ENCODE peak calls at places on chromosomes 5 and 9, in four cellular contexts. U is prostate gland, Z is ascending aorta, V is breast epithelium. E is an unnamed sample.

GRCh38 chr5:9596256-9596655 is 33.9 kb downstream of the TAS2R1 start:
- DNase-seq in U (no peak), Z (no peak), V (no peak), E (no peak)

GRCh38 chr5:124411089-124411488 is 335.4 kb downstream of the ZNF608 start:
- DNase-seq in U (no peak), Z (no peak), V (no peak), E (no peak)

GRCh38 chr5:164296603-164297080 is 791.2 kb downstream of the MAT2B start:
- DNase-seq in U (no peak), Z (no peak), V (no peak), E (no peak)

GRCh38 chr5:96680759-96681158 is 18.6 kb downstream of the CAST start:
- DNase-seq in U (no peak), Z (no peak), V (no peak), E (no peak)

GRCh38 chr9:71729816-71730526 is 38.3 kb downstream of the CEMIP2 start:
- DNase-seq in U (no peak), Z (no peak), V (no peak), E (no peak)

GRCh38 chr5:9207820-9208418 is 338.0 kb downstream of the SEMA5A start:
- DNase-seq in U (no peak), Z (no peak), V (no peak), E (peak)

GRCh38 chr9:114060070-114060469 is 18.0 kb downstream of the AMBP start:
- DNase-seq in U (no peak), Z (no peak), V (no peak), E (no peak)

GRCh38 chr9:111983484-111983908 is 86.9 kb downstream of the UGCG start:
- DNase-seq in U (no peak), Z (no peak), V (no peak), E (no peak)

GRCh38 chr9:27279611-27280010 is 17.3 kb downstream of the EQTN start:
- DNase-seq in U (no peak), Z (no peak), V (no peak), E (no peak)

GRCh38 chr5:123107343-123108240 is 18.6 kb downstream of the PRDM6 start:
- DNase-seq in U (no peak), Z (no peak), V (no peak), E (no peak)

GRCh38 chr9:102405218-102405867 is 589.8 kb upstream of the CYLC2 start:
- DNase-seq in U (no peak), Z (no peak), V (no peak), E (no peak)

GRCh38 chr5:1526151-1526631 is 2.4 kb upstream of the LPCAT1 start:
- DNase-seq in U (no peak), Z (no peak), V (no peak), E (no peak)

GRCh38 chr5:74094096-74094778 is 468.2 kb downstream of the ARHGEF28 start:
- DNase-seq in U (no peak), Z (no peak), V (no peak), E (no peak)

GRCh38 chr9:124844291-124844690 is 9.0 kb upstream of the WDR38 start:
- DNase-seq in U (no peak), Z (no peak), V (no peak), E (no peak)

GRCh38 chr5:76716456-76717157 is 681 bp downstream of the F2R start:
- DNase-seq in U (no peak), Z (no peak), V (no peak), E (no peak)

GRCh38 chr5:177297922-177298321 is 5.6 kb downstream of the RAB24 start:
- DNase-seq in U (no peak), Z (no peak), V (no peak), E (no peak)

GRCh38 chr5:72378636-72379289 is 58.6 kb downstream of the PTCD2 start:
- DNase-seq in U (no peak), Z (no peak), V (peak), E (peak)

GRCh38 chr5:87916320-87916719 is 352.3 kb downstream of the TMEM161B start:
- DNase-seq in U (no peak), Z (no peak), V (no peak), E (no peak)

GRCh38 chr5:178474562-178475184 is 115.5 kb downstream of the COL23A1 start:
- DNase-seq in U (no peak), Z (no peak), V (no peak), E (no peak)

GRCh38 chr5:147216552-147217154 is 18.2 kb upstream of the STK32A start:
- DNase-seq in U (no peak), Z (no peak), V (no peak), E (no peak)

GRCh38 chr9:14277202-14277601 is 36.7 kb downstream of the NFIB start:
- DNase-seq in U (peak), Z (no peak), V (peak), E (no peak)

GRCh38 chr9:127133739-127134167 is 11.3 kb upstream of the ANGPTL2 start:
- DNase-seq in U (peak), Z (no peak), V (peak), E (no peak)

GRCh38 chr5:44332360-44332971 is 56.8 kb downstream of the FGF10 start:
- DNase-seq in U (no peak), Z (no peak), V (no peak), E (no peak)

GRCh38 chr5:168464641-168465040 is 21.6 kb upstream of the RARS1 start:
- DNase-seq in U (no peak), Z (no peak), V (no peak), E (no peak)

GRCh38 chr5:124885490-124885889 is 139.1 kb upstream of the ZNF608 start:
- DNase-seq in U (no peak), Z (no peak), V (no peak), E (no peak)

DNA sequence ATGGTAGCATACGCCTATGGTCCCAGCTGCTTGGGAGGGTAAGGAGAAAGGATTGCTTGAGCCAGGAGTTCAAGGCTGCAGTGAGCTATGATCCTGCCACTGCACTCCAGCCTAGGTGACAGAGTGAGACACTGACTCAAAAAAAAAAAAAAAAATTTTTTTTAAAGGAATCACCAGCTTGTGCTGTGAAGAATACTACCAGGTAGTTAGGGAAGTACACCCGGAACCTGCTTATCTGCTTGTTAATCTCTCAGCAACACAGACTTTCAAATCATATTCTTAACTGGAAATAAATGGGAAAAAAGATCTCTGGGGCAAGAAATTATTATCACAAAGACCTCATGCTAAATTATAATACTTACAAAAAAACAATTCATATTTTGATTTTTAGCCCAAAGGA is 26.4 kb upstream of the PRRC2B start:
- DNase-seq in U (no peak), Z (no peak), V (no peak), E (no peak)
- H3K27ac ChIP-seq in U (peak), Z (no peak), V (no peak), E (no peak)

GRCh38 chr5:142107729-142108431 is 699 bp upstream of the NDFIP1 start:
- DNase-seq in U (no peak), Z (no peak), V (no peak), E (no peak)
- H3K4me3 ChIP-seq in U (peak), Z (peak), V (peak), E (no peak)

DNA sequence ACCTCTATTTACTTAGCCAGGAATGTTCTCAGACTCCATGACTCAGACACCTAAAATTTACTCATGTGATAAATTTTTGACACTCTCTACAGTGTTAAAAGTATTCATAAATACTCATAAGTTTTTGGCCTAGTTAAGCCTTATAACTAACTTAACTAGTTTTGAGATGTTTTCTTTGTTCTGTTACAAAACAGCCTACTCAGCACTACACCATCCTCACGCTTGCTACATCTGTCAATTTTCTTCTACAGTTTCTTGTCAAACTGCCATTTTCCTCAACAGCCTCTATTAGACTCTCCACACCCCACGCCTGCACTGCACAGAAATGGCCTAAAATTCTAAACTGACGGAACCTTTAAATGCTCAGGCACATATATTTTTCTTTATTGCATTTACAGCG is 195.5 kb downstream of the ANXA1 start:
- DNase-seq in U (no peak), Z (no peak), V (no peak), E (no peak)
- H3K27ac ChIP-seq in U (no peak), Z (no peak), V (no peak), E (no peak)

GRCh38 chr5:62143268-62144229 is 162.5 kb upstream of the KIF2A start:
- DNase-seq in U (no peak), Z (no peak), V (no peak), E (peak)

GRCh38 chr5:62137628-62138027 is 168.4 kb upstream of the KIF2A start:
- DNase-seq in U (no peak), Z (no peak), V (no peak), E (no peak)

GRCh38 chr5:62142351-62142750 is 163.7 kb upstream of the KIF2A start:
- DNase-seq in U (no peak), Z (no peak), V (no peak), E (no peak)

GRCh38 chr5:62138607-62139006 is 167.4 kb upstream of the KIF2A start:
- DNase-seq in U (no peak), Z (no peak), V (no peak), E (no peak)

DNA sequence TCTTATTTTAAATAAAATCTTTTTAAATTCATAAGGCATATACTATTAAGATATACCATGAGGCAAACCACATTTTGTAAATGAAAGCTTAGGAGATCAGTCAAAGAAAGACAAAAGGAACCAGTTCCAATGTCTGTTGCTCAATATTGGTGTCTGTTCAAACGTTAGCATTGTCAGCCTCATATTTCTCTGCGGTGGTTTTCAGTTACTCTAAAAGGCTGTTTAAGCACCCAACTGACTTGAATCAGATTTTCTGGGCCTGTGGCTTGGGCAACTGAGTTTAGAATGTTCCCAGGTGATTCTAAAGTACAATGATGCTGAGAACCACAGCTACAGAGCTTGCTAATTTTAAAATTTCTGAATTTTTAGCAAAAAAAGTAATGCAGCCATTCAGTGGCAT is 166.3 kb upstream of the KIF2A start:
- DNase-seq in U (no peak), Z (no peak), V (no peak), E (no peak)
- H3K4me3 ChIP-seq in U (no peak), Z (no peak), V (no peak), E (no peak)

DNA sequence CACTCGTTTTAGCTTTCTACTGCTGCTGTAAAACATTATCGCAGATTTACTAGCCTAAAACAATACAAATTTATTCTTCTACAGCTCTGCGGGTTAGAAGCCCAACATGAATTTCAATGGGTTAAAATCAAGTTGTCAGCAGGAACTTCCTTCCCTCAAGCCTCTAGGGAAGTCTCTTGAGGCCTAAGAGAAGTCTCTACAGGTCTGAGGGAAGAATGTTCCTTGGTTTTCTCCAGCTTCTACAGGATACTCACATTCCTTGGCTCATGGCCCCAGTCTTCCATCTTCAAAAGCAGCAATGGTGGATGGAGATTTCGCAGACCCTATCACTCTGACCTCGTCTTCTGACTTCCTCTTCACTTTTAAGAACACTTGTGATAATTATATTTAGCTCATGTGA is 21.6 kb upstream of the SSBP2 start:
- DNase-seq in U (no peak), Z (no peak), V (no peak), E (no peak)
- H3K27ac ChIP-seq in U (no peak), Z (peak), V (peak), E (no peak)

GRCh38 chr5:149345147-149345891 is at the start of gene GRPEL2:
- DNase-seq in U (peak), Z (peak), V (peak), E (peak)
- H3K4me3 ChIP-seq in U (peak), Z (peak), V (peak), E (peak)

GRCh38 chr5:38556599-38557308 is at the start of gene LIFR:
- DNase-seq in U (peak), Z (no peak), V (peak), E (peak)

GRCh38 chr5:38555354-38556114 is 912 bp downstream of the LIFR start:
- DNase-seq in U (no peak), Z (no peak), V (no peak), E (no peak)

GRCh38 chr5:38553001-38553521 is 3.4 kb downstream of the LIFR start:
- DNase-seq in U (no peak), Z (no peak), V (no peak), E (no peak)

GRCh38 chr5:38556115-38556598 is 289 bp downstream of the LIFR start:
- DNase-seq in U (no peak), Z (no peak), V (no peak), E (no peak)

GRCh38 chr5:38554860-38555259 is 1.6 kb downstream of the LIFR start:
- DNase-seq in U (no peak), Z (no peak), V (no peak), E (no peak)
- H3K27ac ChIP-seq in U (peak), Z (no peak), V (peak), E (no peak)

GRCh38 chr9:93577045-93577939 is 908 bp downstream of the PHF2 start:
- DNase-seq in U (peak), Z (no peak), V (peak), E (peak)
- H3K4me3 ChIP-seq in U (peak), Z (peak), V (peak), E (peak)

DNA sequence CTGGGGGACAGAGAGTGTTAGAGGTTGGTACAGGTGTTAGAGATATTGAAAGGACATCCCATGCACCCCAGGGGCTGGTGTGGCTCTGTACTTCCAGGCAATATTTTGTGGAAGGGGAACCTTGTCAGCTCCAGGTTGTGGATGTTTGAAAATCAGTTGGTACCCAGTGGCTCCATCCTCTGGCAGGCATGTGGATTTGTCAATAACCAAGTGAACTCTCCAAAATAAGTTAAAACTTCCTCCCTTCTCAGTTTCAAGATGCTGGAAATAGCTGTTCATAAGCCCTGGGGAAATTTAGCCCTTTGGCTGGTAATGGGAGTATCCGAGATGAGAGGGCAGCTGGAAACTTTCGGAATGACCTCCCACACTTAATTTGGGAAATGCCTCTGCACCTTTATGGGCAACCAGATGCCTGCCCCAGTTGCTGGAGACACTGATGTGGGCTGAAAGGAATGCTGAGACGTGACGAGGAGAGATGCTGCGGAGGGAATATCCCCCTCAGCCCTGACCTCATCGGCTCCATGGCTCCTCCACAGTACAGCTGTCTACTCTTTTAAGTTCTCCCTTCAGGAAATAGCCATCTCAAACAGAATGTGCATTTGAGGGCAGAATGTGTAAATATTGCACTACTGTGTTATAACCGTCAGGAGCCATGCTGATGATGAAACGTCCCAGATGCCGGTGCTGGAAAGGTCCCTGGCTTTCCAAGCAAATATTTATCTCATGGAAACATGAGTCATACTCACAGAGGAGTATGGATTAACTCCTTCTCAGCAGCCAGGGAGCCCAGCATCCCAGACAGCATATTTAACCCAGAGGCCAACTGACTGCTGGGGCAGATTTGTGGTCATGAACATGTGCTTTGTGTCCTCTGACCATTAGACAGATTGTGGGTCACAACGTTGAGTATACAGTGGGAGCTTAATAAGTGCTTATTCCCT is 29.5 kb downstream of the TGFBI start:
- DNase-seq in U (no peak), Z (peak), V (peak), E (peak)
- H3K27ac ChIP-seq in U (peak), Z (peak), V (peak), E (no peak)